ENCODE peak calls at places on chromosome 16, in ten cellular contexts. B is kidney glomerular epithelial cell; T is HTR-8/SVneo; H is tibial artery; P is activated CD8-positive, alpha-beta memory T cell treated with anti-CD3 and anti-CD28 coated beads, Interleukin-2, amount 50 U/mL, for 48 hours; Y is ELR; R is retinal pigment epithelial cell; Q is T-helper 9 cell; K is fibroblast of mammary gland; L is ascending aorta. S is an unnamed sample.

GRCh38 chr16:67679935-67680897 is 13.6 kb downstream of the C16orf86 start:
- DNase-seq in B (no peak), T (no peak), H (no peak), P (no peak), Y (no peak), R (no peak), Q (no peak), K (no peak), L (no peak), S (no peak)

GRCh38 chr16:6066601-6067000 is 969.0 kb upstream of the EEF2KMT start:
- DNase-seq in B (no peak), T (no peak), H (no peak), P (no peak), Y (no peak), R (no peak), Q (no peak), K (no peak), L (no peak), S (no peak)

GRCh38 chr16:87389245-87389644 is 2.9 kb upstream of the MAP1LC3B start:
- DNase-seq in B (no peak), T (no peak), H (no peak), P (no peak), Y (no peak), R (no peak), Q (no peak), K (no peak), L (no peak), S (no peak)

GRCh38 chr16:76222087-76222486 is 55.1 kb upstream of the CNTNAP4 start:
- DNase-seq in B (no peak), T (no peak), H (no peak), P (no peak), Y (no peak), R (no peak), Q (no peak), K (peak), L (no peak), S (no peak)

GRCh38 chr16:51151435-51151950 is 423 bp upstream of the SALL1 start:
- DNase-seq in B (peak), T (no peak), H (no peak), P (no peak), Y (peak), R (no peak), Q (no peak), K (peak), L (no peak), S (peak)

GRCh38 chr16:2210386-2211365 is at the start of gene BRICD5:
- DNase-seq in B (no peak), T (no peak), H (no peak), P (no peak), Y (no peak), R (no peak), Q (no peak), K (peak), L (no peak), S (no peak)

GRCh38 chr16:88768041-88768876 is 16.8 kb downstream of the PIEZO1 start:
- DNase-seq in B (peak), T (no peak), H (peak), P (no peak), Y (no peak), R (peak), Q (no peak), K (peak), L (peak), S (no peak)

GRCh38 chr16:35011-35775 is 18.2 kb downstream of the POLR3K start:
- DNase-seq in B (no peak), T (no peak), H (no peak), P (no peak), Y (no peak), R (no peak), Q (no peak), K (no peak), L (peak), S (no peak)

GRCh38 chr16:1530883-1531637 is 2.4 kb upstream of the TMEM204 start:
- DNase-seq in B (no peak), T (no peak), H (peak), P (no peak), Y (peak), R (no peak), Q (no peak), K (peak), L (peak), S (peak)

GRCh38 chr16:56812884-56813283 is 52.1 kb upstream of the SLC12A3 start:
- DNase-seq in B (no peak), T (no peak), H (no peak), P (no peak), Y (peak), R (no peak), Q (no peak), K (peak), L (no peak), S (no peak)

GRCh38 chr16:9047689-9048301 is 43.6 kb upstream of the HAPSTR1 start:
- DNase-seq in B (peak), T (peak), H (peak), P (peak), Y (peak), R (peak), Q (no peak), K (peak), L (peak), S (peak)

GRCh38 chr16:77793417-77793816 is 5.1 kb downstream of the VAT1L start:
- DNase-seq in B (no peak), T (no peak), H (no peak), P (no peak), Y (no peak), R (no peak), Q (no peak), K (no peak), L (no peak), S (no peak)

GRCh38 chr16:56933828-56934598 is 2.1 kb downstream of the HERPUD1 start:
- DNase-seq in B (no peak), T (no peak), H (no peak), P (no peak), Y (no peak), R (no peak), Q (no peak), K (peak), L (no peak), S (no peak)

GRCh38 chr16:89373355-89374110 is 116.8 kb downstream of the ANKRD11 start:
- DNase-seq in B (peak), T (no peak), H (peak), P (no peak), Y (peak), R (peak), Q (no peak), K (peak), L (peak), S (no peak)

GRCh38 chr16:83958137-83958810 is 5.2 kb downstream of the OSGIN1 start:
- DNase-seq in B (no peak), T (no peak), H (no peak), P (no peak), Y (no peak), R (no peak), Q (no peak), K (no peak), L (no peak), S (no peak)

GRCh38 chr16:69166221-69166833 is 20.6 kb upstream of the SNTB2 start:
- DNase-seq in B (no peak), T (no peak), H (no peak), P (peak), Y (peak), R (no peak), Q (no peak), K (peak), L (no peak), S (no peak)

GRCh38 chr16:78499399-78499798 is 399.9 kb downstream of the WWOX start:
- DNase-seq in B (no peak), T (no peak), H (no peak), P (no peak), Y (no peak), R (no peak), Q (no peak), K (no peak), L (no peak), S (no peak)

GRCh38 chr16:89643769-89644300 is 13.7 kb downstream of the CHMP1A start:
- DNase-seq in B (no peak), T (no peak), H (no peak), P (no peak), Y (no peak), R (no peak), Q (no peak), K (no peak), L (no peak), S (no peak)

GRCh38 chr16:89197633-89198416 is 2.5 kb downstream of the SLC22A31 start:
- DNase-seq in B (no peak), T (no peak), H (no peak), P (no peak), Y (no peak), R (no peak), Q (no peak), K (no peak), L (no peak), S (no peak)

GRCh38 chr16:52470601-52471000 is 76.3 kb downstream of the TOX3 start:
- DNase-seq in B (no peak), T (no peak), H (no peak), P (no peak), Y (no peak), R (no peak), Q (no peak), K (no peak), L (no peak), S (no peak)

GRCh38 chr16:24070851-24071250 is 185.3 kb upstream of the CACNG3 start:
- DNase-seq in B (no peak), T (peak), H (no peak), P (peak), Y (peak), R (no peak), Q (no peak), K (peak), L (peak), S (no peak)

GRCh38 chr16:49158029-49158642 is 123.5 kb downstream of the CBLN1 start:
- DNase-seq in B (peak), T (no peak), H (no peak), P (no peak), Y (peak), R (peak), Q (no peak), K (peak), L (no peak), S (no peak)

GRCh38 chr16:77499373-77500285 is 64.8 kb upstream of the ADAMTS18 start:
- DNase-seq in B (peak), T (no peak), H (peak), P (no peak), Y (no peak), R (peak), Q (no peak), K (peak), L (no peak), S (no peak)

GRCh38 chr16:23508589-23509440 is 1.5 kb downstream of the GGA2 start:
- DNase-seq in B (peak), T (no peak), H (no peak), P (no peak), Y (peak), R (no peak), Q (no peak), K (peak), L (no peak), S (no peak)

GRCh38 chr16:64711026-64711425 is 410.8 kb downstream of the CDH11 start:
- DNase-seq in B (no peak), T (no peak), H (no peak), P (no peak), Y (no peak), R (no peak), Q (no peak), K (no peak), L (no peak), S (no peak)

GRCh38 chr16:65012357-65012756 is 109.5 kb downstream of the CDH11 start:
- DNase-seq in B (no peak), T (no peak), H (no peak), P (no peak), Y (no peak), R (no peak), Q (no peak), K (peak), L (no peak), S (no peak)

GRCh38 chr16:51939371-51940005 is 607.5 kb downstream of the TOX3 start:
- DNase-seq in B (no peak), T (no peak), H (no peak), P (no peak), Y (no peak), R (no peak), Q (no peak), K (no peak), L (no peak), S (no peak)

GRCh38 chr16:30357085-30357714 is 2.1 kb upstream of the CD2BP2 start:
- DNase-seq in B (no peak), T (no peak), H (no peak), P (no peak), Y (no peak), R (no peak), Q (no peak), K (peak), L (no peak), S (no peak)

S was measured in amniotic stem cell.